ENCODE peak calls at places on chromosome 2, in six cellular contexts. P is stimulated activated CD8-positive, alpha-beta memory T cell treated with anti-CD3 and anti-CD28 coated beads, Interleukin-15, amount 100 ng/mL, for 1 hour; W is Karpas-422; R is right cardiac atrium; K is AG20443; D is anterior cingulate cortex. N is an unnamed sample.

GRCh38 chr2:168632733-168633132 is 169.7 kb upstream of the NOSTRIN start:
- DNase-seq in P (no peak), W (no peak), R (no peak), K (no peak), D (no peak), N (no peak)

GRCh38 chr2:112055833-112056625 is 960 bp downstream of the TMEM87B start:
- DNase-seq in P (no peak), W (peak; percentile 75), R (peak; percentile 88), K (peak; percentile 71), D (no peak), N (peak; percentile 46)

GRCh38 chr2:182716665-182716990 is 571 bp downstream of the DNAJC10 start:
- DNase-seq in P (no peak), W (no peak), R (no peak), K (no peak), D (no peak), N (peak; percentile 8)

GRCh38 chr2:128304715-128305554 is 13.7 kb downstream of the HS6ST1 start:
- DNase-seq in P (no peak), W (no peak), R (peak; percentile 92), K (peak; percentile 69), D (peak; percentile 51), N (no peak)

GRCh38 chr2:54899576-54900200 is 150.6 kb downstream of the RTN4 start:
- DNase-seq in P (no peak), W (no peak), R (no peak), K (peak; percentile 69), D (no peak), N (no peak)

GRCh38 chr2:66850406-66850805 is 415.5 kb downstream of the MEIS1 start:
- DNase-seq in P (no peak), W (no peak), R (no peak), K (no peak), D (no peak), N (no peak)

GRCh38 chr2:164840458-164840929 is 1.1 kb downstream of the COBLL1 start:
- DNase-seq in P (no peak), W (no peak), R (peak; percentile 68), K (peak; percentile 45), D (no peak), N (no peak)

GRCh38 chr2:42116195-42117181 is 52.7 kb upstream of the EML4 start:
- DNase-seq in P (no peak), W (no peak), R (no peak), K (peak; percentile 79), D (no peak), N (no peak)

GRCh38 chr2:101401316-101401660 is 14.0 kb upstream of the CREG2 start:
- DNase-seq in P (no peak), W (no peak), R (no peak), K (no peak), D (no peak), N (no peak)

GRCh38 chr2:217393585-217394032 is 533.7 kb upstream of the TNP1 start:
- DNase-seq in P (no peak), W (no peak), R (peak; percentile 84), K (peak; percentile 91), D (no peak), N (no peak)

GRCh38 chr2:188701836-188702235 is 272.3 kb upstream of the COL3A1 start:
- DNase-seq in P (no peak), W (no peak), R (no peak), K (no peak), D (no peak), N (no peak)

GRCh38 chr2:137173514-137173913 is 408.2 kb downstream of the THSD7B start:
- DNase-seq in P (no peak), W (no peak), R (no peak), K (peak; percentile 23), D (no peak), N (no peak)

GRCh38 chr2:44524347-44524926 is 162.7 kb downstream of the CAMKMT start:
- DNase-seq in P (no peak), W (no peak), R (no peak), K (no peak), D (no peak), N (no peak)

GRCh38 chr2:156065912-156066311 is 266.6 kb downstream of the NR4A2 start:
- DNase-seq in P (no peak), W (peak; percentile 52), R (no peak), K (no peak), D (no peak), N (peak; percentile 13)

GRCh38 chr2:236352761-236353593 is 88.8 kb upstream of the ASB18 start:
- DNase-seq in P (no peak), W (peak; percentile 83), R (no peak), K (peak; percentile 50), D (no peak), N (peak; percentile 44)

GRCh38 chr2:220850116-220850515 is 722.0 kb downstream of the EPHA4 start:
- DNase-seq in P (no peak), W (no peak), R (no peak), K (no peak), D (no peak), N (no peak)

GRCh38 chr2:230473378-230473777 is 57.4 kb downstream of the SP100 start:
- DNase-seq in P (no peak), W (no peak), R (no peak), K (no peak), D (no peak), N (peak; percentile 38)

GRCh38 chr2:223404616-223405015 is 197.5 kb downstream of the SCG2 start:
- DNase-seq in P (no peak), W (no peak), R (no peak), K (no peak), D (no peak), N (no peak)

GRCh38 chr2:233442028-233442310 is 87.7 kb downstream of the DGKD start:
- DNase-seq in P (no peak), W (no peak), R (no peak), K (no peak), D (no peak), N (no peak)

GRCh38 chr2:238747114-238747513 is 100.8 kb upstream of the TWIST2 start:
- DNase-seq in P (no peak), W (no peak), R (no peak), K (no peak), D (no peak), N (no peak)

GRCh38 chr2:101300164-101300563 is 8.3 kb downstream of the RNF149 start:
- DNase-seq in P (no peak), W (no peak), R (no peak), K (no peak), D (no peak), N (no peak)

GRCh38 chr2:9675369-9676351 is 44.9 kb upstream of the YWHAQ start:
- DNase-seq in P (no peak), W (no peak), R (no peak), K (peak; percentile 90), D (no peak), N (no peak)

GRCh38 chr2:181457741-181458425 is 697 bp downstream of the ITGA4 start:
- DNase-seq in P (no peak), W (peak; percentile 93), R (peak; percentile 67), K (peak; percentile 46), D (no peak), N (peak; percentile 53)